ENCODE peak calls at places on chromosomes 7 and 10, in eight cellular contexts. G, X, C, F, T, W, Y and B are unnamed samples.

GRCh38 chr7:128215281-128215680 is 25.8 kb upstream of the LEP start:
- DNase-seq in Y (no peak), G (no peak), T (no peak), C (no peak), F (no peak), X (no peak), W (no peak), B (no peak)

GRCh38 chr7:144487906-144488305 is 84.4 kb upstream of the NOBOX start:
- DNase-seq in C (no peak), W (no peak), T (no peak), Y (peak), F (no peak), X (no peak), G (no peak), B (no peak)

GRCh38 chr10:76149182-76149581 is 717.8 kb downstream of the LRMDA start:
- DNase-seq in T (no peak), X (peak), F (no peak), G (no peak), C (peak), Y (no peak), W (no peak), B (no peak)

GRCh38 chr10:74640134-74640533 is 186.3 kb upstream of the KAT6B start:
- DNase-seq in W (no peak), G (no peak), X (no peak), C (no peak), F (no peak), Y (peak), T (no peak), B (no peak)

GRCh38 chr10:31776159-31776558 is 152.5 kb downstream of the ARHGAP12 start:
- DNase-seq in F (no peak), X (no peak), Y (no peak), W (no peak), G (no peak), T (no peak), C (no peak), B (no peak)

GRCh38 chr10:69840773-69841172 is 39.1 kb downstream of the COL13A1 start:
- DNase-seq in C (no peak), Y (no peak), X (no peak), T (no peak), W (no peak), F (no peak), G (no peak), B (no peak)

GRCh38 chr7:156537006-156537405 is 103.6 kb upstream of the RNF32 start:
- DNase-seq in T (no peak), G (no peak), F (no peak), C (no peak), X (no peak), W (no peak), Y (no peak), B (no peak)

GRCh38 chr10:102342958-102343357 is 52.5 kb upstream of the NFKB2 start:
- DNase-seq in W (no peak), T (no peak), X (peak), F (no peak), Y (no peak), G (no peak), C (peak), B (no peak)

GRCh38 chr10:88095291-88095721 is 231.9 kb downstream of the PTEN start:
- DNase-seq in G (no peak), F (no peak), W (no peak), T (no peak), X (peak), C (no peak), Y (no peak), B (no peak)

GRCh38 chr10:89556590-89556989 is 21.2 kb upstream of the SLC16A12 start:
- DNase-seq in T (no peak), X (no peak), C (no peak), Y (no peak), W (no peak), G (no peak), F (no peak), B (no peak)

GRCh38 chr10:101616415-101617101 is 28.4 kb downstream of the DPCD start:
- DNase-seq in W (no peak), G (no peak), T (no peak), X (no peak), F (no peak), C (no peak), Y (no peak), B (no peak)

GRCh38 chr7:17185690-17186070 is 112.8 kb upstream of the AHR start:
- DNase-seq in G (peak), C (no peak), F (no peak), W (no peak), X (peak), Y (no peak), T (no peak), B (no peak)

GRCh38 chr10:3886666-3887251 is 101.8 kb upstream of the KLF6 start:
- DNase-seq in Y (no peak), F (no peak), W (no peak), G (peak), T (peak), X (peak), C (no peak), B (no peak)